ENCODE peak calls at places on chromosome 7, in six cellular contexts. N is amniotic stem cell; E is EL; R is activated CD4-positive, CD25-positive, alpha-beta regulatory T cell treated with anti-CD3 and anti-CD28 coated beads, Interleukin-2, amount 50 U/mL, for 72 hours; L is ovary; V is left ventricle myocardium superior. J is an unnamed sample.

GRCh38 chr7:117997862-117998825 is 124.9 kb upstream of the CTTNBP2 start:
- DNase-seq in N (no peak), E (no peak), R (no peak), L (no peak), V (no peak), J (no peak)

GRCh38 chr7:150375662-150376521 is 3.2 kb upstream of the ZNF775 start:
- DNase-seq in N (no peak), E (no peak), R (no peak), L (peak; percentile 19), V (no peak), J (no peak)

GRCh38 chr7:76009672-76010600 is 15.5 kb upstream of the TMEM120A start:
- DNase-seq in N (no peak), E (no peak), R (no peak), L (no peak), V (no peak), J (no peak)

GRCh38 chr7:35537067-35538023 is 157.6 kb downstream of the HERPUD2 start:
- DNase-seq in N (peak; percentile 28), E (peak; percentile 71), R (peak; percentile 79), L (peak; percentile 86), V (peak; percentile 91), J (peak; percentile 80)

GRCh38 chr7:149459540-149460433 is 1.1 kb downstream of the ZNF777 start:
- DNase-seq in N (no peak), E (peak; percentile 22), R (peak; percentile 58), L (no peak), V (peak; percentile 37), J (no peak)

GRCh38 chr7:64310426-64310825 is 3.3 kb upstream of the ZNF736 start:
- DNase-seq in N (no peak), E (no peak), R (no peak), L (no peak), V (no peak), J (no peak)

GRCh38 chr7:50456371-50457123 is 6.4 kb upstream of the FIGNL1 start:
- DNase-seq in N (no peak), E (no peak), R (no peak), L (no peak), V (no peak), J (no peak)

GRCh38 chr7:50333266-50333665 is 28.8 kb downstream of the IKZF1 start:
- DNase-seq in N (no peak), E (no peak), R (no peak), L (no peak), V (no peak), J (no peak)

GRCh38 chr7:129502708-129503685 is 666 bp downstream of the SMKR1 start:
- DNase-seq in N (no peak), E (no peak), R (no peak), L (no peak), V (no peak), J (peak; percentile 54)

GRCh38 chr7:19508821-19509220 is 200.0 kb downstream of the POLR1F start:
- DNase-seq in N (no peak), E (peak; percentile 16), R (no peak), L (no peak), V (no peak), J (no peak)

GRCh38 chr7:134832367-134832766 is 52.9 kb downstream of the CALD1 start:
- DNase-seq in N (no peak), E (no peak), R (no peak), L (no peak), V (no peak), J (no peak)

GRCh38 chr7:100008525-100008924 is 6.9 kb upstream of the ZKSCAN1 start:
- DNase-seq in N (no peak), E (no peak), R (no peak), L (no peak), V (no peak), J (no peak)

GRCh38 chr7:1160665-1161010 is 642 bp upstream of the ZFAND2A start:
- DNase-seq in N (no peak), E (peak; percentile 39), R (no peak), L (no peak), V (peak; percentile 42), J (peak; percentile 37)

GRCh38 chr7:40437498-40437897 is 302.7 kb downstream of the SUGCT start:
- DNase-seq in N (peak; percentile 78), E (peak; percentile 97), R (no peak), L (no peak), V (no peak), J (no peak)

GRCh38 chr7:128814496-128814895 is 15.7 kb upstream of the FLNC start:
- DNase-seq in N (no peak), E (no peak), R (no peak), L (no peak), V (no peak), J (no peak)

GRCh38 chr7:155450558-155450827 is 7.4 kb upstream of the EN2 start:
- DNase-seq in N (no peak), E (no peak), R (no peak), L (no peak), V (no peak), J (no peak)

GRCh38 chr7:918118-918425 is 36.4 kb downstream of the ADAP1 start:
- DNase-seq in N (no peak), E (no peak), R (peak; percentile 18), L (peak; percentile 17), V (peak; percentile 15), J (peak; percentile 30)

GRCh38 chr7:1450431-1450830 is 8.8 kb downstream of the MICALL2 start:
- DNase-seq in N (no peak), E (no peak), R (no peak), L (no peak), V (no peak), J (no peak)

GRCh38 chr7:28921822-28922221 is 36.3 kb downstream of the TRIL start:
- DNase-seq in N (peak; percentile 68), E (peak; percentile 66), R (no peak), L (no peak), V (no peak), J (no peak)

GRCh38 chr7:117659453-117660086 is 179.7 kb downstream of the CFTR start:
- DNase-seq in N (no peak), E (no peak), R (no peak), L (no peak), V (no peak), J (no peak)

GRCh38 chr7:76380623-76380966 is 21.8 kb upstream of the YWHAG start:
- DNase-seq in N (no peak), E (no peak), R (no peak), L (peak; percentile 43), V (no peak), J (no peak)

GRCh38 chr7:134941185-134941900 is 45.0 kb upstream of the AGBL3 start:
- DNase-seq in N (peak; percentile 38), E (peak; percentile 93), R (no peak), L (no peak), V (no peak), J (no peak)

GRCh38 chr7:85041599-85042216 is 145.1 kb downstream of the SEMA3D start:
- DNase-seq in N (peak; percentile 39), E (peak; percentile 72), R (peak; percentile 29), L (peak; percentile 68), V (peak; percentile 41), J (peak; percentile 31)

GRCh38 chr7:127393370-127394058 is 1.0 kb upstream of the ZNF800 start:
- DNase-seq in N (no peak), E (peak; percentile 10), R (no peak), L (peak; percentile 49), V (no peak), J (peak; percentile 31)

GRCh38 chr7:154255324-154255723 is 203.1 kb downstream of the DPP6 start:
- DNase-seq in N (no peak), E (no peak), R (no peak), L (no peak), V (no peak), J (no peak)

GRCh38 chr7:120052884-120053382 is 220.0 kb upstream of the KCND2 start:
- DNase-seq in N (peak; percentile 30), E (peak; percentile 2), R (no peak), L (peak; percentile 76), V (peak; percentile 51), J (peak; percentile 76)

GRCh38 chr7:151176401-151176800 is 8.9 kb upstream of the GBX1 start:
- DNase-seq in N (no peak), E (no peak), R (no peak), L (no peak), V (no peak), J (no peak)

GRCh38 chr7:100965723-100966541 is 3.4 kb upstream of the MUC12 start:
- DNase-seq in N (no peak), E (peak; percentile 66), R (peak; percentile 87), L (peak; percentile 74), V (peak; percentile 76), J (peak; percentile 53)

GRCh38 chr7:52500796-52501195 is 534.6 kb upstream of the POM121L12 start:
- DNase-seq in N (no peak), E (no peak), R (no peak), L (no peak), V (no peak), J (no peak)

GRCh38 chr7:47282790-47283496 is 299.0 kb downstream of the TNS3 start:
- DNase-seq in N (no peak), E (no peak), R (no peak), L (no peak), V (no peak), J (no peak)

GRCh38 chr7:30925117-30925516 is 13.5 kb downstream of the AQP1 start:
- DNase-seq in N (no peak), E (no peak), R (peak; percentile 5), L (peak; percentile 15), V (no peak), J (no peak)

GRCh38 chr7:130009848-130010688 is 41.1 kb downstream of the ZC3HC1 start:
- DNase-seq in N (peak; percentile 70), E (peak; percentile 93), R (no peak), L (no peak), V (peak; percentile 34), J (peak; percentile 77)

GRCh38 chr7:135168489-135169140 is 1.9 kb downstream of the CYREN start:
- DNase-seq in N (no peak), E (no peak), R (no peak), L (no peak), V (no peak), J (no peak)

GRCh38 chr7:138243430-138243829 is 167.2 kb downstream of the AKR1D1 start:
- DNase-seq in N (no peak), E (peak; percentile 55), R (no peak), L (no peak), V (no peak), J (no peak)

GRCh38 chr7:77788327-77788902 is 9.8 kb downstream of the TMEM60 start:
- DNase-seq in N (no peak), E (no peak), R (no peak), L (no peak), V (no peak), J (no peak)

J was measured in psoas muscle.